ENCODE peak calls at places on chromosomes 3 and 15, in ten cellular contexts. One of them, this sample, is unnamed.

GRCh38 chr3:55801676-55802075 is 314.6 kb upstream of the WNT5A start:
- DNase-seq in left colon: no peak
- DNase-seq in SK-N-MC: no peak
- DNase-seq in stomach: no peak
- DNase-seq in NCI-H510A treated with DMSO at 0.1 percent for 48 hours: no peak
- DNase-seq in activated T-helper 1 cell treated with Interleukin-2 at 50 U/mL for 16 hours: no peak
- DNase-seq in NCI-H226: no peak
- DNase-seq in NCI-H460: no peak
- DNase-seq in lower leg skin: no peak
- DNase-seq in neural progenitor cell: peak
- DNase-seq in this sample: no peak

GRCh38 chr15:48016865-48017264 is 103.9 kb upstream of the SLC24A5 start:
- DNase-seq in left colon: no peak
- DNase-seq in SK-N-MC: no peak
- DNase-seq in stomach: no peak
- DNase-seq in NCI-H510A treated with DMSO at 0.1 percent for 48 hours: no peak
- DNase-seq in activated T-helper 1 cell treated with Interleukin-2 at 50 U/mL for 16 hours: no peak
- DNase-seq in NCI-H226: no peak
- DNase-seq in NCI-H460: no peak
- DNase-seq in lower leg skin: no peak
- DNase-seq in neural progenitor cell: no peak
- DNase-seq in this sample: no peak

GRCh38 chr15:66288093-66288492 is 5.3 kb upstream of the DIS3L start:
- DNase-seq in left colon: no peak
- DNase-seq in SK-N-MC: no peak
- DNase-seq in stomach: no peak
- DNase-seq in NCI-H510A treated with DMSO at 0.1 percent for 48 hours: no peak
- DNase-seq in activated T-helper 1 cell treated with Interleukin-2 at 50 U/mL for 16 hours: no peak
- DNase-seq in NCI-H226: no peak
- DNase-seq in NCI-H460: no peak
- DNase-seq in lower leg skin: no peak
- DNase-seq in neural progenitor cell: no peak
- DNase-seq in this sample: no peak

GRCh38 chr3:146664403-146664802 is 59.3 kb upstream of the PLSCR5 start:
- DNase-seq in left colon: no peak
- DNase-seq in SK-N-MC: no peak
- DNase-seq in stomach: no peak
- DNase-seq in NCI-H510A treated with DMSO at 0.1 percent for 48 hours: no peak
- DNase-seq in activated T-helper 1 cell treated with Interleukin-2 at 50 U/mL for 16 hours: no peak
- DNase-seq in NCI-H226: no peak
- DNase-seq in NCI-H460: no peak
- DNase-seq in lower leg skin: no peak
- DNase-seq in neural progenitor cell: no peak
- DNase-seq in this sample: no peak

GRCh38 chr3:148102156-148102555 is 595.5 kb upstream of the AGTR1 start:
- DNase-seq in left colon: no peak
- DNase-seq in SK-N-MC: no peak
- DNase-seq in stomach: no peak
- DNase-seq in NCI-H510A treated with DMSO at 0.1 percent for 48 hours: no peak
- DNase-seq in activated T-helper 1 cell treated with Interleukin-2 at 50 U/mL for 16 hours: no peak
- DNase-seq in NCI-H226: no peak
- DNase-seq in NCI-H460: no peak
- DNase-seq in lower leg skin: no peak
- DNase-seq in neural progenitor cell: no peak
- DNase-seq in this sample: no peak

GRCh38 chr15:63501256-63502089 is 2.9 kb upstream of the USP3 start:
- DNase-seq in left colon: peak
- DNase-seq in SK-N-MC: no peak
- DNase-seq in stomach: peak
- DNase-seq in NCI-H510A treated with DMSO at 0.1 percent for 48 hours: peak
- DNase-seq in activated T-helper 1 cell treated with Interleukin-2 at 50 U/mL for 16 hours: peak
- DNase-seq in NCI-H226: peak
- DNase-seq in NCI-H460: no peak
- DNase-seq in lower leg skin: peak
- DNase-seq in neural progenitor cell: peak
- DNase-seq in this sample: no peak

GRCh38 chr3:154060606-154061380 is 60.4 kb upstream of the ARHGEF26 start:
- DNase-seq in left colon: no peak
- DNase-seq in SK-N-MC: peak
- DNase-seq in stomach: no peak
- DNase-seq in NCI-H510A treated with DMSO at 0.1 percent for 48 hours: no peak
- DNase-seq in activated T-helper 1 cell treated with Interleukin-2 at 50 U/mL for 16 hours: no peak
- DNase-seq in NCI-H226: peak
- DNase-seq in NCI-H460: no peak
- DNase-seq in lower leg skin: peak
- DNase-seq in neural progenitor cell: no peak
- DNase-seq in this sample: no peak

GRCh38 chr3:62095756-62096155 is 277.6 kb downstream of the FEZF2 start:
- DNase-seq in left colon: no peak
- DNase-seq in SK-N-MC: no peak
- DNase-seq in stomach: no peak
- DNase-seq in NCI-H510A treated with DMSO at 0.1 percent for 48 hours: no peak
- DNase-seq in activated T-helper 1 cell treated with Interleukin-2 at 50 U/mL for 16 hours: no peak
- DNase-seq in NCI-H226: peak
- DNase-seq in NCI-H460: no peak
- DNase-seq in lower leg skin: no peak
- DNase-seq in neural progenitor cell: no peak
- DNase-seq in this sample: no peak